ENCODE peak calls at places on chromosomes 16 and 17, in six cellular contexts. K, E, J, V, U and A are unnamed samples.

GRCh38 chr17:55086635-55087058 is 118.1 kb downstream of the STXBP4 start:
- DNase-seq in K (peak; percentile 92), E (peak; percentile 89), J (no peak), V (no peak), U (no peak), A (no peak)

GRCh38 chr16:35192993-35193392 is 1733.6 kb downstream of the TP53TG3F start:
- DNase-seq in K (no peak), E (no peak), J (no peak), V (no peak), U (no peak), A (no peak)

GRCh38 chr17:67608691-67609090 is 109.0 kb upstream of the NOL11 start:
- DNase-seq in K (peak; percentile 75), E (peak; percentile 90), J (no peak), V (no peak), U (no peak), A (no peak)

GRCh38 chr17:64259922-64260321 is 3.1 kb downstream of the TEX2 start:
- DNase-seq in K (peak; percentile 58), E (peak; percentile 81), J (no peak), V (no peak), U (no peak), A (no peak)

GRCh38 chr17:10600551-10600950 is 51.1 kb upstream of the MYH2 start:
- DNase-seq in K (peak; percentile 21), E (peak; percentile 71), J (no peak), V (no peak), U (no peak), A (no peak)

GRCh38 chr17:1647802-1648581 is 1.7 kb downstream of the RILP start:
- DNase-seq in K (no peak), E (peak; percentile 46), J (no peak), V (peak; percentile 63), U (peak; percentile 72), A (peak; percentile 84)

GRCh38 chr17:37792787-37793186 is 47.9 kb upstream of the HNF1B start:
- DNase-seq in K (no peak), E (peak; percentile 6), J (no peak), V (no peak), U (no peak), A (no peak)

GRCh38 chr17:48181653-48182052 is 74.1 kb downstream of the SNX11 start:
- DNase-seq in K (peak; percentile 25), E (peak; percentile 33), J (no peak), V (peak; percentile 60), U (no peak), A (peak; percentile 47)

GRCh38 chr17:2691965-2692780 is 19.4 kb downstream of the CLUH start:
- DNase-seq in K (no peak), E (no peak), J (peak; percentile 46), V (no peak), U (peak; percentile 62), A (peak; percentile 62)

GRCh38 chr16:69860233-69861231 is 90.6 kb upstream of the CLEC18A start:
- DNase-seq in K (no peak), E (no peak), J (no peak), V (no peak), U (no peak), A (no peak)

GRCh38 chr16:75074920-75075687 is 41.5 kb downstream of the LDHD start:
- DNase-seq in K (no peak), E (peak; percentile 82), J (no peak), V (no peak), U (no peak), A (no peak)

GRCh38 chr17:49861150-49861884 is 13.4 kb upstream of the TAC4 start:
- DNase-seq in K (peak; percentile 34), E (peak; percentile 72), J (no peak), V (peak; percentile 74), U (no peak), A (peak; percentile 93)

GRCh38 chr17:64632193-64632592 is 29.9 kb downstream of the SMURF2 start:
- DNase-seq in K (no peak), E (no peak), J (no peak), V (no peak), U (no peak), A (no peak)

GRCh38 chr17:45334701-45335677 is 18.2 kb upstream of the MAP3K14 start:
- DNase-seq in K (no peak), E (no peak), J (no peak), V (no peak), U (peak; percentile 37), A (no peak)

GRCh38 chr17:54785643-54786258 is 114.9 kb upstream of the TOM1L1 start:
- DNase-seq in K (no peak), E (no peak), J (no peak), V (no peak), U (no peak), A (no peak)

GRCh38 chr16:8958344-8958808 is 5.3 kb downstream of the USP7 start:
- DNase-seq in K (peak; percentile 40), E (peak; percentile 48), J (peak; percentile 62), V (no peak), U (peak; percentile 72), A (peak; percentile 44)

GRCh38 chr17:30573603-30574175 is 96.5 kb downstream of the GOSR1 start:
- DNase-seq in K (no peak), E (no peak), J (no peak), V (peak; percentile 8), U (no peak), A (peak; percentile 66)

GRCh38 chr17:35892091-35892637 is 12.0 kb upstream of the CCL5 start:
- DNase-seq in K (no peak), E (peak; percentile 81), J (no peak), V (no peak), U (no peak), A (no peak)

GRCh38 chr17:72392056-72393010 is 271.5 kb downstream of the SOX9 start:
- DNase-seq in K (peak; percentile 88), E (peak; percentile 85), J (no peak), V (no peak), U (no peak), A (no peak)

GRCh38 chr16:77327717-77328116 is 107.1 kb downstream of the ADAMTS18 start:
- DNase-seq in K (no peak), E (no peak), J (no peak), V (no peak), U (no peak), A (no peak)

GRCh38 chr17:79812206-79812968 is 15.5 kb upstream of the CBX8 start:
- DNase-seq in K (no peak), E (no peak), J (no peak), V (no peak), U (no peak), A (peak; percentile 76)

GRCh38 chr17:48211787-48212186 is 104.2 kb downstream of the SNX11 start:
- DNase-seq in K (no peak), E (no peak), J (no peak), V (no peak), U (no peak), A (no peak)

DNA sequence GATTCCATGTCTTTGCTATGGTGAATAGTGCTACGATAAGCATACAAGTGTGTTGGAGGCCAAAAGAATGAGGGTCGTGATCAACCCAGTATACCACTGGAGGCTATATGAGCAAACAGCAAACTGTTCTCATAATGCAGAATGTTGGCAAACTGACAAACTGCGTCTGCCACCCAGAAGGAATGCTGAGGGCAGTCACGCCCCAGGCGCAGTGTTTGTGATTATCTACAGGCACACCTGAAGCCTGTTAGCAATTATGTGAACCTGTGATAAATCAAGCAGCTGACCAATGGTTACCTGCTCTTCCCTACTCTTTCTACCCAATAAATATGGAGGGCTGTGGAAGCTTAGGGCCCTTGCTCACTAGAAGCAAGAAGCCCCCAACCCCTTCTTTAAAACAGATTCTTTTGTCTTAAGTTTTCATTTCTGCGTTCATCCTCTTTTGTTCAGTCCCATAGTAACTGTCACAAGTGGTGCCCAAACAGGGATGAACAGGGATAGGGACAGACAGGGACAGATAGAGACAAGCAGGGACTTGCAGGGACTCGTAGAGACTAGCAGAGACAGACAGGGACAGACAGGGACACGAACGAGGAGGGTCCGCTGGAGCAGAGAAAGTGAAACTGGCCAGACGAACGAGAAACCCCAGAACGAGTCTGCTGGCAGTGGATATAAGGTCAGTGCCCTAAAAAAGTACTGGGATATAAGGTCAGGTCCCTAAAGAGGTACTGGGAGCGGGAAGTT is 25.1 kb downstream of the CD300LG start:
- DNase-seq in K (no peak), E (no peak), J (no peak), V (peak; percentile 58), U (no peak), A (peak; percentile 7)
- H3K4me3 ChIP-seq in K (peak overlapping the region; percentile 25), E (no peak overlapping the region), J (no peak overlapping the region), V (peak overlapping the region; percentile 21), U (no peak overlapping the region), A (no peak overlapping the region)

DNA sequence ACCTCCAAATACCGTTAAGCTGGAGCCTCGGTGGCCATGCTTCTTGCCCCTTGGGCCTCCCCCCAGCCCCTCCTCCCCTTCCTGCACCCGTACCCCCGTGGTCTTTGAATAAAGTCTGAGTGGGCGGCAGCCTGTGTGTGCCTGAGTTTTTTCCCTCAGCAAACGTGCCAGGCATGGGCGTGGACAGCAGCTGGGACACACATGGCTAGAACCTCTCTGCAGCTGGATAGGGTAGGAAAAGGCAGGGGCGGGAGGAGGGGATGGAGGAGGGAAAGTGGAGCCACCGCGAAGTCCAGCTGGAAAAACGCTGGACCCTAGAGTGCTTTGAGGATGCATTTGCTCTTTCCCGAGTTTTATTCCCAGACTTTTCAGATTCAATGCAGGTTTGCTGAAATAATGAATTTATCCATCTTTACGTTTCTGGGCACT is 928 bp downstream of the HBA1 start:
- DNase-seq in K (peak; percentile 58), E (peak; percentile 28), J (no peak), V (no peak), U (no peak), A (peak; percentile 71)
- H3K36me3 ChIP-seq in K (peaks cover 1% of the 10 kb centered on the region), E (no peaks in the 10 kb centered on the region), J (no peaks in the 10 kb centered on the region), V (no peaks in the 10 kb centered on the region), U (no peaks in the 10 kb centered on the region), A (no peaks in the 10 kb centered on the region)

GRCh38 chr17:40417609-40418427 is at the start of gene TOP2A:
- DNase-seq in K (peak; percentile 100), E (peak; percentile 100), J (peak; percentile 96), V (peak; percentile 100), U (peak; percentile 99), A (peak; percentile 98)
- H3K4me3 ChIP-seq in K (peak within 1 kb of the TSS; percentile 84), E (peak within 1 kb of the TSS; percentile 87), J (peak within 1 kb of the TSS; percentile 54), V (peak within 1 kb of the TSS; percentile 76), U (peak within 1 kb of the TSS; percentile 55), A (peak within 1 kb of the TSS; percentile 97)

GRCh38 chr16:13938480-13938879 is 18.5 kb downstream of the ERCC4 start:
- DNase-seq in K (no peak), E (no peak), J (no peak), V (no peak), U (no peak), A (no peak)
- H3K36me3 ChIP-seq in K (no peaks in the 10 kb centered on the region), E (peaks cover 39% of the 10 kb centered on the region), J (peaks cover 6% of the 10 kb centered on the region), V (peaks cover 24% of the 10 kb centered on the region), U (no peaks in the 10 kb centered on the region), A (peaks cover 9% of the 10 kb centered on the region)

DNA sequence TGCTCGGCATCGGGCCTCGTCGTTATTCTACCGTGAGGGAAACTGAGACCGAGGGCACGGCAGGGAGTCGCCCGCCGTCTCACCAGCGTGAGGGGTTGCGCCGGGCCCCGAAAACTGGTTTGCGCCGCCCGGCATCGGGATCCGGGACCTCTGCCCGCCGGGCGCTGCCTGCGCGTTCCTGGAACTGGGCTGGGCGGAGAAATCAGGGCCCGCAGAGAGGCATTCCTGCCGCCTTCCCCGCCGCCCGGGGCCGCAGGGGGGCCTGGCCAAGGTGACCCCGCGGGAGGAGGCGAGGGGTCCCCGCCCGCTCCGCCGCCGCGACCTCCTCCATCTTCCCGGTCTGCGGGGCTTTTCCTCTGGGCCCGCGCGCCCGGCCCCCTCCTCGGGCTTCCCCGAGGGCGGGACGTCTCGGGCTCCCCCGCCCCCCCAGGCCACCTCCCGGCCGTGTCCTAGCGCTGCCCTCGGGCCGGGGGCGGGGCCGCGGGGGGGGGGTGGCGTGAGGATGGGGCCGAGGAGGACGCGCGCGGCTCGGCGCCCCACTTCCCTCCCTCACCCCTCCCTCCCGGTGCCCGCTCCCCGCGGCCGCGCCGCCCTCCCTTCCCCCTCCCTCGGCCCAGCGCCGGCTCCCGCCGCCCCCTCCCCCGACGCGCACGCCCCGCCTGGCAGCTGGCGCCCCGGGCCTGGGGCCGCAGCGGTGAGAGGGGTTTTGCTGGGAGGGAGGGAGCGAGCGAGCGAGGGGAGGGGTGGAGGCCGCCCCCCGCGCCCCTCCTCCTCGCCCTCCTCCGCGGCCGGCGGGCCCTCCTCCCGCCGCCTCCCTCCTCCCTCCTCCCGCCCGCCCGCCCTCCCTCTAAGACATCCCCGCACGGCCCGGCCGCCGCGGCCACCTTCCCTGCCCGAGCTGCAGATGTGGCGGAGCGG is at the start of gene GLIS2:
- DNase-seq in K (peak; percentile 86), E (peak; percentile 92), J (peak; percentile 79), V (peak; percentile 90), U (peak; percentile 84), A (peak; percentile 98)
- H3K4me3 ChIP-seq in K (peak within 1 kb of the TSS; percentile 91), E (peak within 1 kb of the TSS; percentile 99), J (peak within 1 kb of the TSS; percentile 92), V (peak within 1 kb of the TSS; percentile 80), U (peak within 1 kb of the TSS; percentile 90), A (peak within 1 kb of the TSS; percentile 67)